ENCODE peak calls at places on chromosomes 16 and 17, in seven cellular contexts. S is KBM-7, Q is fibroblast of lung, U is cardiac muscle cell, F is astrocyte of the spinal cord, O is Peyer's patch, R is NCI-H1694 treated with DMSO at 0.1 percent for 48 hours. I is an unnamed sample.

GRCh38 chr17:7856081-7856791 is 1.1 kb downstream of the NAA38 start:
- DNase-seq in S (peak), Q (peak), U (peak), F (peak), O (peak), R (no peak), I (peak)

GRCh38 chr16:85134794-85135153 is 22.5 kb upstream of the CIBAR2 start:
- DNase-seq in S (no peak), Q (no peak), U (no peak), F (no peak), O (no peak), R (no peak), I (no peak)

GRCh38 chr16:51538707-51539604 is 387.9 kb upstream of the SALL1 start:
- DNase-seq in S (peak), Q (peak), U (peak), F (peak), O (no peak), R (no peak), I (peak)

GRCh38 chr17:40317880-40318834 is 9.2 kb downstream of the RARA start:
- DNase-seq in S (peak), Q (peak), U (peak), F (peak), O (peak), R (peak), I (peak)

GRCh38 chr17:34569591-34569990 is 9.8 kb upstream of the TMEM132E start:
- DNase-seq in S (no peak), Q (no peak), U (no peak), F (no peak), O (no peak), R (no peak), I (no peak)

GRCh38 chr16:56988948-56989945 is at the start of gene NLRC5:
- DNase-seq in S (peak), Q (peak), U (peak), F (peak), O (peak), R (peak), I (peak)

GRCh38 chr17:37769050-37769449 is 24.2 kb upstream of the HNF1B start:
- DNase-seq in S (no peak), Q (no peak), U (no peak), F (no peak), O (no peak), R (no peak), I (no peak)

GRCh38 chr16:75188832-75189477 is 18.0 kb downstream of the CTRB2 start:
- DNase-seq in S (no peak), Q (no peak), U (no peak), F (no peak), O (no peak), R (no peak), I (no peak)

GRCh38 chr17:77372444-77373297 is 231.9 kb downstream of the SEC14L1 start:
- DNase-seq in S (peak), Q (peak), U (peak), F (peak), O (peak), R (peak), I (peak)

GRCh38 chr16:85197611-85198566 is 85.6 kb upstream of the CIBAR2 start:
- DNase-seq in S (no peak), Q (no peak), U (no peak), F (no peak), O (no peak), R (no peak), I (no peak)

GRCh38 chr17:8577868-8578267 is 52.7 kb downstream of the MYH10 start:
- DNase-seq in S (no peak), Q (no peak), U (no peak), F (no peak), O (no peak), R (no peak), I (no peak)

GRCh38 chr16:57825298-57826039 is 23.2 kb upstream of the KIFC3 start:
- DNase-seq in S (no peak), Q (no peak), U (no peak), F (no peak), O (no peak), R (no peak), I (no peak)

GRCh38 chr17:80023261-80024205 is 12.1 kb downstream of the TBC1D16 start:
- DNase-seq in S (no peak), Q (no peak), U (no peak), F (no peak), O (no peak), R (peak), I (no peak)

GRCh38 chr16:31134625-31135534 is 647 bp downstream of the PRSS8 start:
- DNase-seq in S (no peak), Q (peak), U (peak), F (no peak), O (peak), R (no peak), I (no peak)

GRCh38 chr17:64739316-64740058 is 77.4 kb upstream of the SMURF2 start:
- DNase-seq in S (no peak), Q (peak), U (peak), F (peak), O (no peak), R (no peak), I (peak)

GRCh38 chr17:66909811-66910210 is 54.7 kb upstream of the CACNG4 start:
- DNase-seq in S (no peak), Q (no peak), U (no peak), F (no peak), O (no peak), R (no peak), I (no peak)

GRCh38 chr17:58254803-58255202 is 16.4 kb downstream of the LPO start:
- DNase-seq in S (no peak), Q (no peak), U (no peak), F (no peak), O (no peak), R (no peak), I (no peak)

GRCh38 chr17:38982858-38983746 is 15.9 kb upstream of the FBXO47 start:
- DNase-seq in S (peak), Q (peak), U (peak), F (peak), O (peak), R (peak), I (peak)

GRCh38 chr16:87968541-87968940 is 17.3 kb downstream of the BANP start:
- DNase-seq in S (no peak), Q (peak), U (peak), F (peak), O (no peak), R (no peak), I (peak)

I was measured in adipocyte.